ENCODE peak calls at places on chromosome 13, in five cellular contexts. One of them, this sample, is unnamed.

GRCh38 chr13:79692846-79693245 is 211.9 kb downstream of the NDFIP2 start:
- DNase-seq in substantia nigra: no peak
- DNase-seq in activated CD4-positive, alpha-beta T cell treated with anti-CD3 and anti-CD28 coated beads, Interleukin-2, amount 10 ng/mL, durations not matched to agents 7 days and 5 days: no peak
- DNase-seq in AG09309: no peak
- DNase-seq in A549: no peak
- DNase-seq in this sample: no peak

GRCh38 chr13:65149687-65150086 is 2080.4 kb downstream of the PCDH9 start:
- DNase-seq in substantia nigra: no peak
- DNase-seq in activated CD4-positive, alpha-beta T cell treated with anti-CD3 and anti-CD28 coated beads, Interleukin-2, amount 10 ng/mL, durations not matched to agents 7 days and 5 days: no peak
- DNase-seq in AG09309: no peak
- DNase-seq in A549: no peak
- DNase-seq in this sample: no peak

GRCh38 chr13:114334305-114335053 is 20.2 kb downstream of the CHAMP1 start:
- DNase-seq in substantia nigra: no peak
- DNase-seq in activated CD4-positive, alpha-beta T cell treated with anti-CD3 and anti-CD28 coated beads, Interleukin-2, amount 10 ng/mL, durations not matched to agents 7 days and 5 days: no peak
- DNase-seq in AG09309: no peak
- DNase-seq in A549: no peak
- DNase-seq in this sample: no peak

GRCh38 chr13:113814435-113814821 is 49.4 kb downstream of the GAS6 start:
- DNase-seq in substantia nigra: no peak
- DNase-seq in activated CD4-positive, alpha-beta T cell treated with anti-CD3 and anti-CD28 coated beads, Interleukin-2, amount 10 ng/mL, durations not matched to agents 7 days and 5 days: no peak
- DNase-seq in AG09309: no peak
- DNase-seq in A549: no peak
- DNase-seq in this sample: no peak

GRCh38 chr13:26449063-26449848 is 108.2 kb upstream of the WASF3 start:
- DNase-seq in substantia nigra: no peak
- DNase-seq in activated CD4-positive, alpha-beta T cell treated with anti-CD3 and anti-CD28 coated beads, Interleukin-2, amount 10 ng/mL, durations not matched to agents 7 days and 5 days: no peak
- DNase-seq in AG09309: no peak
- DNase-seq in A549: no peak
- DNase-seq in this sample: no peak

GRCh38 chr13:109483369-109483768 is 303.0 kb downstream of the IRS2 start:
- DNase-seq in substantia nigra: no peak
- DNase-seq in activated CD4-positive, alpha-beta T cell treated with anti-CD3 and anti-CD28 coated beads, Interleukin-2, amount 10 ng/mL, durations not matched to agents 7 days and 5 days: no peak
- DNase-seq in AG09309: no peak
- DNase-seq in A549: no peak
- DNase-seq in this sample: no peak

GRCh38 chr13:111637365-111637764 is 316.9 kb downstream of the TEX29 start:
- DNase-seq in substantia nigra: no peak
- DNase-seq in activated CD4-positive, alpha-beta T cell treated with anti-CD3 and anti-CD28 coated beads, Interleukin-2, amount 10 ng/mL, durations not matched to agents 7 days and 5 days: no peak
- DNase-seq in AG09309: no peak
- DNase-seq in A549: no peak
- DNase-seq in this sample: no peak

GRCh38 chr13:113759525-113760137 is 605 bp downstream of the TMEM255B start:
- DNase-seq in substantia nigra: no peak
- DNase-seq in activated CD4-positive, alpha-beta T cell treated with anti-CD3 and anti-CD28 coated beads, Interleukin-2, amount 10 ng/mL, durations not matched to agents 7 days and 5 days: no peak
- DNase-seq in AG09309: no peak
- DNase-seq in A549: no peak
- DNase-seq in this sample: no peak

GRCh38 chr13:62524498-62524897 is 1108.8 kb upstream of the PCDH20 start:
- DNase-seq in substantia nigra: no peak
- DNase-seq in activated CD4-positive, alpha-beta T cell treated with anti-CD3 and anti-CD28 coated beads, Interleukin-2, amount 10 ng/mL, durations not matched to agents 7 days and 5 days: no peak
- DNase-seq in AG09309: no peak
- DNase-seq in A549: no peak
- DNase-seq in this sample: no peak

GRCh38 chr13:30647824-30648521 is 30.3 kb downstream of the USPL1 start:
- DNase-seq in substantia nigra: no peak
- DNase-seq in activated CD4-positive, alpha-beta T cell treated with anti-CD3 and anti-CD28 coated beads, Interleukin-2, amount 10 ng/mL, durations not matched to agents 7 days and 5 days: no peak
- DNase-seq in AG09309: no peak
- DNase-seq in A549: no peak
- DNase-seq in this sample: no peak

GRCh38 chr13:112642061-112642460 is 47.8 kb upstream of the ATP11A start:
- DNase-seq in substantia nigra: no peak
- DNase-seq in activated CD4-positive, alpha-beta T cell treated with anti-CD3 and anti-CD28 coated beads, Interleukin-2, amount 10 ng/mL, durations not matched to agents 7 days and 5 days: no peak
- DNase-seq in AG09309: no peak
- DNase-seq in A549: no peak
- DNase-seq in this sample: no peak

GRCh38 chr13:41178040-41178439 is 16.3 kb downstream of the KBTBD7 start:
- DNase-seq in substantia nigra: no peak
- DNase-seq in activated CD4-positive, alpha-beta T cell treated with anti-CD3 and anti-CD28 coated beads, Interleukin-2, amount 10 ng/mL, durations not matched to agents 7 days and 5 days: no peak
- DNase-seq in AG09309: no peak
- DNase-seq in A549: no peak
- DNase-seq in this sample: no peak

GRCh38 chr13:83780201-83780600 is 102.1 kb downstream of the SLITRK1 start:
- DNase-seq in substantia nigra: no peak
- DNase-seq in activated CD4-positive, alpha-beta T cell treated with anti-CD3 and anti-CD28 coated beads, Interleukin-2, amount 10 ng/mL, durations not matched to agents 7 days and 5 days: no peak
- DNase-seq in AG09309: no peak
- DNase-seq in A549: peak
- DNase-seq in this sample: peak

GRCh38 chr13:28529836-28530235 is 34.9 kb upstream of the FLT1 start:
- DNase-seq in substantia nigra: no peak
- DNase-seq in activated CD4-positive, alpha-beta T cell treated with anti-CD3 and anti-CD28 coated beads, Interleukin-2, amount 10 ng/mL, durations not matched to agents 7 days and 5 days: no peak
- DNase-seq in AG09309: no peak
- DNase-seq in A549: no peak
- DNase-seq in this sample: no peak

GRCh38 chr13:97000295-97000925 is 6.1 kb upstream of the OXGR1 start:
- DNase-seq in substantia nigra: no peak
- DNase-seq in activated CD4-positive, alpha-beta T cell treated with anti-CD3 and anti-CD28 coated beads, Interleukin-2, amount 10 ng/mL, durations not matched to agents 7 days and 5 days: no peak
- DNase-seq in AG09309: no peak
- DNase-seq in A549: no peak
- DNase-seq in this sample: no peak

GRCh38 chr13:24717217-24717616 is 37.0 kb downstream of the ATP12A start:
- DNase-seq in substantia nigra: no peak
- DNase-seq in activated CD4-positive, alpha-beta T cell treated with anti-CD3 and anti-CD28 coated beads, Interleukin-2, amount 10 ng/mL, durations not matched to agents 7 days and 5 days: no peak
- DNase-seq in AG09309: no peak
- DNase-seq in A549: no peak
- DNase-seq in this sample: no peak

GRCh38 chr13:31096624-31097302 is 64.9 kb downstream of the HSPH1 start:
- DNase-seq in substantia nigra: no peak
- DNase-seq in activated CD4-positive, alpha-beta T cell treated with anti-CD3 and anti-CD28 coated beads, Interleukin-2, amount 10 ng/mL, durations not matched to agents 7 days and 5 days: no peak
- DNase-seq in AG09309: no peak
- DNase-seq in A549: no peak
- DNase-seq in this sample: no peak

GRCh38 chr13:108859202-108860012 is 230.0 kb downstream of the MYO16 start:
- DNase-seq in substantia nigra: no peak
- DNase-seq in activated CD4-positive, alpha-beta T cell treated with anti-CD3 and anti-CD28 coated beads, Interleukin-2, amount 10 ng/mL, durations not matched to agents 7 days and 5 days: no peak
- DNase-seq in AG09309: peak
- DNase-seq in A549: peak
- DNase-seq in this sample: no peak

GRCh38 chr13:96426160-96426559 is 336.3 kb downstream of the HS6ST3 start:
- DNase-seq in substantia nigra: no peak
- DNase-seq in activated CD4-positive, alpha-beta T cell treated with anti-CD3 and anti-CD28 coated beads, Interleukin-2, amount 10 ng/mL, durations not matched to agents 7 days and 5 days: no peak
- DNase-seq in AG09309: no peak
- DNase-seq in A549: no peak
- DNase-seq in this sample: no peak

GRCh38 chr13:32135655-32136054 is 104.1 kb downstream of the FRY start:
- DNase-seq in substantia nigra: no peak
- DNase-seq in activated CD4-positive, alpha-beta T cell treated with anti-CD3 and anti-CD28 coated beads, Interleukin-2, amount 10 ng/mL, durations not matched to agents 7 days and 5 days: no peak
- DNase-seq in AG09309: no peak
- DNase-seq in A549: no peak
- DNase-seq in this sample: no peak

GRCh38 chr13:40920826-40921225 is 98.3 kb downstream of the ELF1 start:
- DNase-seq in substantia nigra: no peak
- DNase-seq in activated CD4-positive, alpha-beta T cell treated with anti-CD3 and anti-CD28 coated beads, Interleukin-2, amount 10 ng/mL, durations not matched to agents 7 days and 5 days: no peak
- DNase-seq in AG09309: no peak
- DNase-seq in A549: no peak
- DNase-seq in this sample: no peak

GRCh38 chr13:43111887-43112400 is 88.6 kb downstream of the DNAJC15 start:
- DNase-seq in substantia nigra: no peak
- DNase-seq in activated CD4-positive, alpha-beta T cell treated with anti-CD3 and anti-CD28 coated beads, Interleukin-2, amount 10 ng/mL, durations not matched to agents 7 days and 5 days: no peak
- DNase-seq in AG09309: no peak
- DNase-seq in A549: no peak
- DNase-seq in this sample: no peak